ENCODE peak calls at places on chromosomes 6 and 20, in seven cellular contexts. One of them, this sample, is unnamed.

GRCh38 chr20:23091741-23092408 is 5.8 kb upstream of the CD93 start:
- DNase-seq in pons: no peak
- DNase-seq in MCF 10A: no peak
- DNase-seq in heart left ventricle: no peak
- DNase-seq in sciatic nerve: no peak
- DNase-seq in ascending aorta: no peak
- DNase-seq in NCI-H1092: no peak
- DNase-seq in this sample: no peak

GRCh38 chr6:25992413-25993037 is 29.9 kb downstream of the TRIM38 start:
- DNase-seq in pons: peak; percentile 93
- DNase-seq in ascending aorta: peak; percentile 98
- DNase-seq in heart left ventricle: peak; percentile 95
- DNase-seq in NCI-H1092: peak; percentile 82
- DNase-seq in sciatic nerve: peak; percentile 98
- DNase-seq in MCF 10A: peak; percentile 93
- DNase-seq in this sample: peak; percentile 92

GRCh38 chr20:54643761-54644160 is 168.4 kb downstream of the DOK5 start:
- DNase-seq in NCI-H1092: no peak
- DNase-seq in pons: no peak
- DNase-seq in MCF 10A: peak; percentile 7
- DNase-seq in heart left ventricle: no peak
- DNase-seq in ascending aorta: no peak
- DNase-seq in sciatic nerve: no peak
- DNase-seq in this sample: no peak

GRCh38 chr6:72622094-72622540 is 253 bp downstream of the KCNQ5 start:
- DNase-seq in heart left ventricle: no peak
- DNase-seq in MCF 10A: peak; percentile 46
- DNase-seq in sciatic nerve: no peak
- DNase-seq in ascending aorta: peak; percentile 72
- DNase-seq in NCI-H1092: peak; percentile 30
- DNase-seq in pons: no peak
- DNase-seq in this sample: no peak

GRCh38 chr6:27251672-27252251 is 4.3 kb downstream of the PRSS16 start:
- DNase-seq in MCF 10A: peak; percentile 90
- DNase-seq in pons: no peak
- DNase-seq in heart left ventricle: no peak
- DNase-seq in NCI-H1092: peak; percentile 12
- DNase-seq in sciatic nerve: peak; percentile 61
- DNase-seq in ascending aorta: peak; percentile 65
- DNase-seq in this sample: peak; percentile 90

GRCh38 chr6:152309648-152310047 is 327.5 kb downstream of the SYNE1 start:
- DNase-seq in MCF 10A: no peak
- DNase-seq in NCI-H1092: no peak
- DNase-seq in sciatic nerve: no peak
- DNase-seq in pons: no peak
- DNase-seq in ascending aorta: no peak
- DNase-seq in heart left ventricle: no peak
- DNase-seq in this sample: peak; percentile 49

GRCh38 chr6:71481021-71481420 is 192.4 kb downstream of the OGFRL1 start:
- DNase-seq in sciatic nerve: no peak
- DNase-seq in heart left ventricle: no peak
- DNase-seq in ascending aorta: no peak
- DNase-seq in MCF 10A: no peak
- DNase-seq in NCI-H1092: no peak
- DNase-seq in pons: no peak
- DNase-seq in this sample: no peak

GRCh38 chr20:8934362-8934761 is 134.5 kb upstream of the PLCB4 start:
- DNase-seq in NCI-H1092: no peak
- DNase-seq in sciatic nerve: no peak
- DNase-seq in ascending aorta: no peak
- DNase-seq in heart left ventricle: no peak
- DNase-seq in MCF 10A: no peak
- DNase-seq in pons: no peak
- DNase-seq in this sample: no peak

GRCh38 chr20:1507276-1507675 is 16.1 kb upstream of the SIRPB2 start:
- DNase-seq in pons: no peak
- DNase-seq in ascending aorta: no peak
- DNase-seq in heart left ventricle: no peak
- DNase-seq in MCF 10A: no peak
- DNase-seq in NCI-H1092: no peak
- DNase-seq in sciatic nerve: no peak
- DNase-seq in this sample: no peak

GRCh38 chr6:96509281-96509680 is 12.3 kb upstream of the UFL1 start:
- DNase-seq in pons: no peak
- DNase-seq in NCI-H1092: no peak
- DNase-seq in ascending aorta: no peak
- DNase-seq in heart left ventricle: no peak
- DNase-seq in MCF 10A: no peak
- DNase-seq in sciatic nerve: no peak
- DNase-seq in this sample: no peak

GRCh38 chr6:45377041-45377554 is 636 bp downstream of the SUPT3H start:
- DNase-seq in heart left ventricle: no peak
- DNase-seq in ascending aorta: peak; percentile 83
- DNase-seq in MCF 10A: no peak
- DNase-seq in NCI-H1092: no peak
- DNase-seq in pons: peak; percentile 64
- DNase-seq in sciatic nerve: peak; percentile 90
- DNase-seq in this sample: peak; percentile 50

GRCh38 chr6:24223131-24223715 is 97.2 kb downstream of the NRSN1 start:
- DNase-seq in NCI-H1092: no peak
- DNase-seq in ascending aorta: no peak
- DNase-seq in heart left ventricle: no peak
- DNase-seq in sciatic nerve: no peak
- DNase-seq in pons: no peak
- DNase-seq in MCF 10A: no peak
- DNase-seq in this sample: peak; percentile 6

GRCh38 chr20:48709744-48710143 is 118.1 kb downstream of the PREX1 start:
- DNase-seq in sciatic nerve: no peak
- DNase-seq in MCF 10A: no peak
- DNase-seq in ascending aorta: no peak
- DNase-seq in pons: peak; percentile 93
- DNase-seq in heart left ventricle: no peak
- DNase-seq in NCI-H1092: no peak
- DNase-seq in this sample: no peak

GRCh38 chr6:137218473-137218916 is 690 bp downstream of the IFNGR1 start:
- DNase-seq in NCI-H1092: no peak
- DNase-seq in pons: peak; percentile 65
- DNase-seq in MCF 10A: peak; percentile 73
- DNase-seq in sciatic nerve: no peak
- DNase-seq in ascending aorta: peak; percentile 85
- DNase-seq in heart left ventricle: no peak
- DNase-seq in this sample: peak; percentile 82

GRCh38 chr6:118810420-118811027 is 83.4 kb upstream of the ASF1A start:
- DNase-seq in ascending aorta: no peak
- DNase-seq in MCF 10A: no peak
- DNase-seq in heart left ventricle: no peak
- DNase-seq in pons: no peak
- DNase-seq in NCI-H1092: no peak
- DNase-seq in sciatic nerve: no peak
- DNase-seq in this sample: no peak

GRCh38 chr20:45044084-45044573 is 56.8 kb downstream of the KCNS1 start:
- DNase-seq in NCI-H1092: peak; percentile 52
- DNase-seq in sciatic nerve: no peak
- DNase-seq in MCF 10A: peak; percentile 88
- DNase-seq in pons: peak; percentile 94
- DNase-seq in heart left ventricle: no peak
- DNase-seq in ascending aorta: no peak
- DNase-seq in this sample: peak; percentile 85

GRCh38 chr6:30818426-30818841 is 65.9 kb upstream of the DDR1 start:
- DNase-seq in MCF 10A: peak; percentile 89
- DNase-seq in pons: no peak
- DNase-seq in sciatic nerve: no peak
- DNase-seq in heart left ventricle: no peak
- DNase-seq in ascending aorta: no peak
- DNase-seq in NCI-H1092: no peak
- DNase-seq in this sample: peak; percentile 16

GRCh38 chr6:14506656-14507242 is 389.2 kb downstream of the CD83 start:
- DNase-seq in heart left ventricle: no peak
- DNase-seq in pons: no peak
- DNase-seq in sciatic nerve: no peak
- DNase-seq in NCI-H1092: no peak
- DNase-seq in ascending aorta: no peak
- DNase-seq in MCF 10A: no peak
- DNase-seq in this sample: no peak

GRCh38 chr6:5208039-5208438 is 52.7 kb downstream of the LYRM4 start:
- DNase-seq in heart left ventricle: no peak
- DNase-seq in sciatic nerve: no peak
- DNase-seq in NCI-H1092: no peak
- DNase-seq in MCF 10A: no peak
- DNase-seq in ascending aorta: no peak
- DNase-seq in pons: no peak
- DNase-seq in this sample: no peak

GRCh38 chr6:158164564-158164963 is 3.5 kb downstream of the SERAC1 start:
- DNase-seq in heart left ventricle: no peak
- DNase-seq in ascending aorta: no peak
- DNase-seq in sciatic nerve: no peak
- DNase-seq in MCF 10A: no peak
- DNase-seq in NCI-H1092: no peak
- DNase-seq in pons: no peak
- DNase-seq in this sample: no peak

GRCh38 chr6:119501798-119502483 is 152.4 kb upstream of the MAN1A1 start:
- DNase-seq in ascending aorta: no peak
- DNase-seq in heart left ventricle: no peak
- DNase-seq in sciatic nerve: no peak
- DNase-seq in pons: no peak
- DNase-seq in NCI-H1092: no peak
- DNase-seq in MCF 10A: no peak
- DNase-seq in this sample: no peak

GRCh38 chr20:5809495-5809894 is 59.3 kb downstream of the SHLD1 start:
- DNase-seq in ascending aorta: no peak
- DNase-seq in heart left ventricle: no peak
- DNase-seq in NCI-H1092: no peak
- DNase-seq in pons: no peak
- DNase-seq in MCF 10A: no peak
- DNase-seq in sciatic nerve: no peak
- DNase-seq in this sample: no peak

GRCh38 chr6:37698264-37699137 is 818 bp upstream of the MDGA1 start:
- DNase-seq in NCI-H1092: peak; percentile 45
- DNase-seq in MCF 10A: peak; percentile 29
- DNase-seq in pons: no peak
- DNase-seq in ascending aorta: peak; percentile 69
- DNase-seq in sciatic nerve: peak; percentile 72
- DNase-seq in heart left ventricle: no peak
- DNase-seq in this sample: no peak

GRCh38 chr6:110534731-110535164 is 58.3 kb upstream of the SLC22A16 start:
- DNase-seq in sciatic nerve: no peak
- DNase-seq in MCF 10A: peak; percentile 75
- DNase-seq in NCI-H1092: no peak
- DNase-seq in heart left ventricle: peak; percentile 45
- DNase-seq in pons: peak; percentile 90
- DNase-seq in ascending aorta: no peak
- DNase-seq in this sample: peak; percentile 49

GRCh38 chr20:59587570-59587969 is 16.8 kb upstream of the PHACTR3 start:
- DNase-seq in pons: no peak
- DNase-seq in MCF 10A: no peak
- DNase-seq in sciatic nerve: no peak
- DNase-seq in NCI-H1092: no peak
- DNase-seq in heart left ventricle: no peak
- DNase-seq in ascending aorta: no peak
- DNase-seq in this sample: no peak

GRCh38 chr6:81326856-81327561 is 425.5 kb downstream of the TENT5A start:
- DNase-seq in ascending aorta: no peak
- DNase-seq in sciatic nerve: no peak
- DNase-seq in NCI-H1092: no peak
- DNase-seq in MCF 10A: no peak
- DNase-seq in pons: no peak
- DNase-seq in heart left ventricle: peak; percentile 21
- DNase-seq in this sample: no peak

GRCh38 chr6:2764610-2765165 is 505 bp upstream of the WRNIP1 start:
- DNase-seq in ascending aorta: peak; percentile 82
- DNase-seq in MCF 10A: peak; percentile 72
- DNase-seq in pons: peak; percentile 84
- DNase-seq in NCI-H1092: no peak
- DNase-seq in sciatic nerve: peak; percentile 72
- DNase-seq in heart left ventricle: peak; percentile 51
- DNase-seq in this sample: peak; percentile 75

GRCh38 chr6:75460636-75461035 is 33.0 kb downstream of the FILIP1 start:
- DNase-seq in pons: no peak
- DNase-seq in MCF 10A: no peak
- DNase-seq in NCI-H1092: no peak
- DNase-seq in ascending aorta: no peak
- DNase-seq in sciatic nerve: no peak
- DNase-seq in heart left ventricle: no peak
- DNase-seq in this sample: no peak

GRCh38 chr6:36351152-36351571 is 14.5 kb upstream of the BNIP5 start:
- DNase-seq in MCF 10A: no peak
- DNase-seq in sciatic nerve: no peak
- DNase-seq in ascending aorta: no peak
- DNase-seq in NCI-H1092: no peak
- DNase-seq in pons: no peak
- DNase-seq in heart left ventricle: no peak
- DNase-seq in this sample: no peak

GRCh38 chr6:108742041-108742440 is 106.2 kb upstream of the ARMC2 start:
- DNase-seq in NCI-H1092: no peak
- DNase-seq in MCF 10A: no peak
- DNase-seq in pons: no peak
- DNase-seq in sciatic nerve: no peak
- DNase-seq in ascending aorta: peak; percentile 54
- DNase-seq in heart left ventricle: no peak
- DNase-seq in this sample: no peak

GRCh38 chr6:131063764-131064272 is 773 bp upstream of the EPB41L2 start:
- DNase-seq in pons: no peak
- DNase-seq in heart left ventricle: no peak
- DNase-seq in NCI-H1092: no peak
- DNase-seq in MCF 10A: no peak
- DNase-seq in sciatic nerve: no peak
- DNase-seq in ascending aorta: no peak
- DNase-seq in this sample: no peak

GRCh38 chr6:20286968-20287565 is 74.8 kb upstream of the MBOAT1 start:
- DNase-seq in MCF 10A: peak; percentile 4
- DNase-seq in sciatic nerve: no peak
- DNase-seq in NCI-H1092: no peak
- DNase-seq in ascending aorta: no peak
- DNase-seq in heart left ventricle: no peak
- DNase-seq in pons: no peak
- DNase-seq in this sample: no peak

GRCh38 chr6:34178361-34179105 is 32.6 kb upstream of the GRM4 start:
- DNase-seq in MCF 10A: no peak
- DNase-seq in ascending aorta: peak; percentile 22
- DNase-seq in pons: no peak
- DNase-seq in heart left ventricle: no peak
- DNase-seq in NCI-H1092: no peak
- DNase-seq in sciatic nerve: peak; percentile 48
- DNase-seq in this sample: no peak

GRCh38 chr6:35694462-35694861 is 5.7 kb upstream of the FKBP5 start:
- DNase-seq in NCI-H1092: no peak
- DNase-seq in pons: no peak
- DNase-seq in heart left ventricle: no peak
- DNase-seq in sciatic nerve: no peak
- DNase-seq in ascending aorta: no peak
- DNase-seq in MCF 10A: peak; percentile 74
- DNase-seq in this sample: peak; percentile 78

GRCh38 chr20:62069741-62070216 is 4.1 kb upstream of the TAF4 start:
- DNase-seq in NCI-H1092: no peak
- DNase-seq in sciatic nerve: no peak
- DNase-seq in pons: no peak
- DNase-seq in ascending aorta: no peak
- DNase-seq in heart left ventricle: no peak
- DNase-seq in MCF 10A: no peak
- DNase-seq in this sample: peak; percentile 72

This sample was measured in RKO.